ENCODE peak calls at places on chromosomes 12 and 14, in seven cellular contexts. H is aorta; R is CD8-positive, alpha-beta memory T cell; M is CD4-positive, CD25-positive, alpha-beta regulatory T cell; K is upper lobe of left lung; D is iPS DF 6.9; C is HepG2. A is an unnamed sample.

GRCh38 chr14:78917462-78917861 is 747.3 kb downstream of the NRXN3 start:
- DNase-seq in H (no peak), C (no peak), D (no peak), K (no peak), R (no peak), M (no peak), A (no peak)

GRCh38 chr14:23030936-23031335 is 3.8 kb downstream of the PSMB5 start:
- DNase-seq in M (no peak), K (no peak), H (no peak), D (no peak), C (no peak), R (no peak), A (no peak)

GRCh38 chr12:79251356-79251755 is 386.8 kb downstream of the SYT1 start:
- DNase-seq in R (no peak), M (no peak), C (no peak), D (no peak), K (no peak), H (no peak), A (no peak)

GRCh38 chr12:66755727-66756395 is 77.0 kb upstream of the GRIP1 start:
- DNase-seq in H (no peak), D (no peak), R (no peak), M (no peak), C (no peak), K (no peak), A (no peak)

GRCh38 chr12:62434504-62435336 is 31.9 kb upstream of the MON2 start:
- DNase-seq in K (peak; percentile 32), H (no peak), D (no peak), R (no peak), C (no peak), M (no peak), A (no peak)

GRCh38 chr12:60920841-60921495 is 1325.1 kb downstream of the SLC16A7 start:
- DNase-seq in D (no peak), H (no peak), C (no peak), K (no peak), M (no peak), R (no peak), A (no peak)

GRCh38 chr12:116924558-116925453 is 14.1 kb downstream of the FBXW8 start:
- DNase-seq in H (no peak), M (peak; percentile 45), R (peak; percentile 77), K (no peak), D (no peak), C (peak; percentile 51), A (peak; percentile 67)

GRCh38 chr12:107027304-107028053 is 40.5 kb upstream of the MTERF2 start:
- DNase-seq in H (no peak), M (peak; percentile 14), R (no peak), K (no peak), D (no peak), C (peak; percentile 66), A (no peak)

GRCh38 chr12:117093918-117094630 is 5.1 kb downstream of the TESC start:
- DNase-seq in H (peak; percentile 16), D (no peak), R (no peak), C (no peak), K (no peak), M (no peak), A (no peak)

GRCh38 chr14:95784137-95784536 is 70.2 kb upstream of the TCL1A start:
- DNase-seq in M (no peak), H (no peak), D (no peak), R (no peak), K (no peak), C (peak; percentile 16), A (no peak)

GRCh38 chr12:120402217-120402616 is 33.3 kb upstream of the MSI1 start:
- DNase-seq in C (no peak), M (no peak), D (no peak), K (no peak), H (no peak), R (no peak), A (no peak)

GRCh38 chr14:47843236-47843635 is 167.8 kb upstream of the MDGA2 start:
- DNase-seq in D (no peak), C (no peak), K (no peak), H (no peak), M (no peak), R (no peak), A (no peak)

GRCh38 chr12:129404556-129404955 is 499.3 kb downstream of the TMEM132D start:
- DNase-seq in M (no peak), H (no peak), D (no peak), K (no peak), C (no peak), R (no peak), A (no peak)

GRCh38 chr14:76760331-76761197 is 704 bp upstream of the VASH1 start:
- DNase-seq in D (no peak), C (no peak), M (no peak), K (no peak), R (no peak), H (no peak), A (no peak)

GRCh38 chr12:66235626-66236281 is 46.7 kb downstream of the IRAK3 start:
- DNase-seq in C (no peak), M (no peak), R (no peak), H (no peak), D (no peak), K (no peak), A (no peak)

GRCh38 chr14:86203843-86204242 is 673.9 kb downstream of the FLRT2 start:
- DNase-seq in K (no peak), C (no peak), R (no peak), M (no peak), D (no peak), H (no peak), A (no peak)

GRCh38 chr12:55072093-55072492 is 52.3 kb downstream of the NEUROD4 start:
- DNase-seq in K (peak; percentile 50), M (peak; percentile 43), C (peak; percentile 23), R (peak; percentile 79), H (peak; percentile 67), D (peak; percentile 43), A (peak; percentile 82)

GRCh38 chr14:64387232-64387737 is 868 bp upstream of the MTHFD1 start:
- DNase-seq in K (peak; percentile 23), H (no peak), M (no peak), R (no peak), C (peak; percentile 10), D (no peak), A (no peak)

GRCh38 chr14:21514341-21514740 is 3.2 kb upstream of the METTL3 start:
- DNase-seq in H (no peak), K (no peak), C (no peak), D (no peak), R (no peak), M (no peak), A (no peak)

GRCh38 chr12:13097526-13097925 is 5.9 kb downstream of the GSG1 start:
- DNase-seq in H (peak; percentile 74), M (no peak), K (no peak), C (no peak), D (no peak), R (no peak), A (no peak)
- H3K4me1 ChIP-seq in H (peaks cover 7% of the 10 kb centered on the region), M (peaks cover 30% of the 10 kb centered on the region), K (peaks cover 54% of the 10 kb centered on the region), C (peaks cover 38% of the 10 kb centered on the region), D (peaks cover 7% of the 10 kb centered on the region), R (peaks cover 26% of the 10 kb centered on the region), A (peaks cover 27% of the 10 kb centered on the region)

GRCh38 chr12:89542912-89543592 is 17.2 kb upstream of the POC1B start:
- DNase-seq in H (peak; percentile 62), R (peak; percentile 68), D (peak; percentile 78), C (peak; percentile 73), K (peak; percentile 65), M (peak; percentile 40), A (peak; percentile 32)

GRCh38 chr12:89538902-89539301 is 13.1 kb upstream of the POC1B start:
- DNase-seq in K (no peak), M (no peak), H (no peak), R (no peak), D (no peak), C (peak; percentile 37), A (no peak)

GRCh38 chr12:89537389-89537788 is 11.5 kb upstream of the POC1B start:
- DNase-seq in M (no peak), H (no peak), R (no peak), D (no peak), K (no peak), C (no peak), A (no peak)

GRCh38 chr12:89539425-89540117 is 13.7 kb upstream of the POC1B start:
- DNase-seq in M (no peak), C (no peak), H (no peak), D (no peak), R (no peak), K (no peak), A (no peak)

DNA sequence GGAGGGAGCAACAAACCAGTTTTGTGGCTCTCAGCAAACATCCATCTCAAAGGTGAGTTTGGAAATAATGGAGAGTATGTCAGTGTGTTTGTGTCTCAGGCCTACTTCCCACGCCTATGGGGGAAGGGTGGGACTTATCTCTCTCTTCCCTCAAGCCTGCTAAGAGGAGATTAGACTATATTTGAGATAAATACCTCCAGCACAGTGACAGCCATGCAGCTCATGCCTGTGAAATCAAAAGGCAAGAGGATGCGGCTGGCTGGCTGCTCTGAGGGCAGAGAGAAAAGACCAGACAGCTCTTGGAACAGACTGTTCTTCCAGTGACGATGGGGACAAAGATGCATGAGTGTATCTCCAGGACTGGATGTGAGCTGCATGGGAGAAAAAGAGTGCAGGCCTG is 14.7 kb upstream of the POC1B start:
- DNase-seq in M (no peak), K (no peak), C (no peak), R (no peak), D (no peak), H (no peak), A (no peak)
- H3K27ac ChIP-seq in M (no peak overlapping the region), K (no peak overlapping the region), C (no peak overlapping the region), R (no peak overlapping the region), D (no peak overlapping the region), H (no peak overlapping the region), A (no peak overlapping the region)

GRCh38 chr12:29580971-29581370 is 83.5 kb upstream of the OVCH1 start:
- DNase-seq in D (no peak), C (no peak), K (no peak), H (no peak), M (no peak), R (no peak), A (no peak)
- H3K4me1 ChIP-seq in D (no peaks in the 10 kb centered on the region), C (no peaks in the 10 kb centered on the region), K (peaks cover 9% of the 10 kb centered on the region), H (no peaks in the 10 kb centered on the region), M (no peaks in the 10 kb centered on the region), R (no peaks in the 10 kb centered on the region), A (no peaks in the 10 kb centered on the region)

GRCh38 chr12:3996322-3996721 is 123.1 kb upstream of the PARP11 start:
- DNase-seq in M (no peak), D (no peak), K (no peak), R (no peak), C (no peak), H (no peak), A (no peak)

GRCh38 chr12:3998397-3998796 is 125.2 kb upstream of the PARP11 start:
- DNase-seq in H (no peak), K (no peak), D (no peak), C (no peak), R (no peak), M (no peak), A (no peak)

GRCh38 chr12:3994500-3994899 is 121.3 kb upstream of the PARP11 start:
- DNase-seq in R (no peak), C (no peak), M (no peak), D (no peak), H (no peak), K (no peak), A (no peak)

GRCh38 chr12:3992945-3993344 is 119.7 kb upstream of the PARP11 start:
- DNase-seq in M (no peak), H (no peak), K (no peak), C (no peak), D (no peak), R (no peak), A (no peak)

DNA sequence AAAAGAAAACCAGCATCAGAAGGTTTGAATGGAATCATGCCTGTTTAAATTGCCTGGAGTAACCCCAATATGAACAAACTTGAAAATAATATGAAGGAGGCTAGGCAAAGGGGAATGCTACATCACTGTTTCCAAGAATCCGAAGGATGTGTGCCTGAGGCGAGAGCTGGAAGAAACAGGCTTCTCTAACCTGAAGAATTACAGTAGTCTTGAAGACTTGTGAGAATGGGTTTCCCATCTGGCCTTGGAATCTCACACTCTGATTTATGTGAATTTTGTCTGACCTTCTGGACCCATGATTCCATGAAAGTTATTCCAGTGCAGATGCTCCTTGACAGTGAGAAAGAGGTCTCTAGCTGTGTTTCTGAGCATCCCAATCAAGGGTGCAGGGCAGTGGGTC is 122.1 kb upstream of the PARP11 start:
- DNase-seq in H (no peak), R (no peak), M (no peak), K (no peak), D (no peak), C (no peak), A (no peak)
- H3K27ac ChIP-seq in H (no peak overlapping the region), R (no peak overlapping the region), M (no peak overlapping the region), K (no peak overlapping the region), D (no peak overlapping the region), C (no peak overlapping the region), A (no peak overlapping the region)